ENCODE peak calls at places on chromosomes 6 and 20, in nine cellular contexts. G, V, C, L, P, H, B, J and I are unnamed samples.

GRCh38 chr20:1664911-1665310 is 7.3 kb upstream of the SIRPG start:
- DNase-seq in G (no peak), V (no peak), C (no peak), L (no peak), P (no peak), H (peak), B (peak), J (no peak), I (peak)

GRCh38 chr6:10375391-10375969 is 39.4 kb downstream of the TFAP2A start:
- DNase-seq in G (no peak), V (no peak), C (no peak), L (no peak), P (no peak), H (no peak), B (no peak), J (no peak), I (no peak)

GRCh38 chr6:78749326-78749725 is 118.0 kb upstream of the IRAK1BP1 start:
- DNase-seq in G (no peak), V (no peak), C (no peak), L (no peak), P (no peak), H (no peak), B (no peak), J (no peak), I (no peak)

GRCh38 chr6:139354177-139354576 is 20.3 kb downstream of the CITED2 start:
- DNase-seq in G (no peak), V (no peak), C (no peak), L (no peak), P (no peak), H (no peak), B (no peak), J (no peak), I (no peak)

GRCh38 chr20:18543932-18544331 is 23.3 kb upstream of the SMIM26 start:
- DNase-seq in G (no peak), V (no peak), C (no peak), L (no peak), P (no peak), H (peak), B (no peak), J (no peak), I (no peak)

GRCh38 chr6:40477246-40478126 is 109.7 kb downstream of the LRFN2 start:
- DNase-seq in G (no peak), V (no peak), C (no peak), L (no peak), P (no peak), H (peak), B (peak), J (no peak), I (peak)

GRCh38 chr20:20457392-20458126 is 89.7 kb downstream of the INSM1 start:
- DNase-seq in G (no peak), V (peak), C (no peak), L (no peak), P (no peak), H (no peak), B (no peak), J (no peak), I (no peak)

GRCh38 chr20:43751167-43752050 is 24.6 kb upstream of the GTSF1L start:
- DNase-seq in G (no peak), V (peak), C (no peak), L (no peak), P (peak), H (peak), B (no peak), J (no peak), I (no peak)

GRCh38 chr20:16518068-16518783 is 55.0 kb downstream of the KIF16B start:
- DNase-seq in G (no peak), V (peak), C (peak), L (no peak), P (no peak), H (peak), B (no peak), J (no peak), I (peak)

GRCh38 chr6:11241793-11242201 is 9.3 kb upstream of the NEDD9 start:
- DNase-seq in G (peak), V (peak), C (peak), L (peak), P (no peak), H (peak), B (no peak), J (no peak), I (no peak)

GRCh38 chr6:119077643-119078448 is 618 bp downstream of the FAM184A start:
- DNase-seq in G (no peak), V (peak), C (peak), L (peak), P (peak), H (peak), B (peak), J (no peak), I (peak)

GRCh38 chr20:63955281-63955845 is 853 bp downstream of the UCKL1 start:
- DNase-seq in G (no peak), V (peak), C (no peak), L (no peak), P (no peak), H (peak), B (no peak), J (peak), I (peak)

GRCh38 chr6:41013473-41014153 is 25.4 kb downstream of the UNC5CL start:
- DNase-seq in G (no peak), V (no peak), C (no peak), L (no peak), P (no peak), H (no peak), B (no peak), J (no peak), I (no peak)

GRCh38 chr20:14454296-14454695 is 116.9 kb upstream of the FLRT3 start:
- DNase-seq in G (no peak), V (peak), C (no peak), L (no peak), P (no peak), H (no peak), B (no peak), J (no peak), I (no peak)

GRCh38 chr20:35404614-35405259 is 7.0 kb downstream of the UQCC1 start:
- DNase-seq in G (no peak), V (no peak), C (no peak), L (no peak), P (peak), H (no peak), B (no peak), J (no peak), I (no peak)

DNA sequence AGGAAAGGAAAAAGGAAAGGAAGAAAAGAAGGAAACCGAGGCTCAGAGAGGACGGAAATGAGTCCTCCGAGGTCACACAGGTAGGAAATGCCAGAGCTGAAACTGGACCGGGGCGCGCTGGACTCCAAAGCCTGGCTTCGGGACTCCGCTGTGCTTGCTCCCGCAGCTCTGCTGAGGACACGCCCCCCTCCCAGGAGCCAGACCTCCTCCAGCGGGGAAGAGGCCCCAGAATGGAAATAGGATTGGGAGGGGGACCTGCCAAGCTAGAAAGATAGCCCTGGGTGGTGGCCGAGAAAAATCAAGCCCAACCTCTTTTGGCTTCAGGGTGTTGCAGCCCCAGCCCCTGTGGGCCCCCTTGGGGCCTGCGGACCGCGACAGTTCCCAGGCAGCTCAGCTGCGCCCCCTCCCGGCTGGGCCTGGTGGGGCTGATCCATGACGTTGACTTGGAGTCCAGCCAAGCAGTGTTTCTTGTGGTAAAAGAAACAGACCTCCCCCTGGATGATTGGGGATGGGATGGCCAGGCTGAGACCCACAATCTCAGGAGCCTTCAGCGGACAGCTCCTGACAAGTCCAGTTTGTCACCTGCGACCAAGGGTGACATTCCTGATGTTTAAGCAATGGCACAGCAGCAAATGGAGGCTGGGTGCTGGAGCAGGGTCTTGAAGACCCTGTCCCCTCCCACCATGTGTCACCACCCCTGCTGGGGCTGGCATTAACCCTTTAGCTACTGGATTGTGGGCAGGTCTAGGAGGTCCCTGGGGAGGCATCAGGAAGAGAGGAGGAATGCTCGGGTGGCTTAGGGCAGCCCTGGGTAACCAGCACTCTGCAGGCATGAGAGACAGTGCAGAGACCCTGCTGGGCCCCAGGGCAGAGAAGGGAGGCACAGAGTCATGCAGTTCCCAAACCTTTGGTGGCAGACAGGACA is 55.4 kb downstream of the RIPOR3 start:
- DNase-seq in G (no peak), V (peak), C (peak), L (peak), P (peak), H (peak), B (peak), J (peak), I (peak)
- H3K4me3 ChIP-seq in G (no peak), V (no peak), C (no peak), L (no peak), P (no peak), H (peak), B (no peak), J (no peak), I (no peak)

GRCh38 chr6:49522710-49523593 is 23.2 kb downstream of the GLYATL3 start:
- DNase-seq in G (no peak), V (no peak), C (no peak), L (no peak), P (no peak), H (peak), B (no peak), J (no peak), I (no peak)
- H3K27ac ChIP-seq in G (no peak), V (no peak), C (no peak), L (no peak), P (no peak), H (peak), B (no peak), J (no peak), I (no peak)

DNA sequence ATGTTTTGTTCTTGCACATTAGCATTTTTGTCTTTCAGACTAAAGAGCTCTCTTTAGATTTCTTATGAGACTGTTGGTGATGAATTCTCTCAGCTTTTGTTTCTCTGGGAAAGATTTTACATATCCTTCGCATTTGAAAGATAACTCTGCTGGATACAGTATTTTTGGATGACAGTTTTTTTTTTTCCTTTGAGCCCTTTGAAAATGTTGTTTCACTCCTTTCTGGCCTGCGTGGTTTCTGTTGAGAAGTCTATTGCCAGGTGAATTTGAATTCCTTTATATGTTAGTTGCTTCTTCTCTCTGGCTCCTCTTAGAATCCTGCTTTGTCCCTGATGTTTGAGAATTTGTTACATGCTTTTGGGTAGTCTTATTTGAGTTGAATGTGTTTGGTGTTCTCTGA is 22.2 kb upstream of the KIAA1586 start:
- DNase-seq in G (no peak), V (no peak), C (no peak), L (no peak), P (no peak), H (no peak), B (no peak), J (no peak), I (no peak)
- H3K4me3 ChIP-seq in G (no peak), V (no peak), C (no peak), L (no peak), P (no peak), H (no peak), B (no peak), J (no peak), I (no peak)

GRCh38 chr6:36873612-36874011 is 991 bp downstream of the PPIL1 start:
- DNase-seq in G (no peak), V (no peak), C (no peak), L (no peak), P (peak), H (no peak), B (no peak), J (no peak), I (peak)
- H3K27ac ChIP-seq in G (no peak), V (peak), C (no peak), L (no peak), P (no peak), H (no peak), B (peak), J (peak), I (no peak)

DNA sequence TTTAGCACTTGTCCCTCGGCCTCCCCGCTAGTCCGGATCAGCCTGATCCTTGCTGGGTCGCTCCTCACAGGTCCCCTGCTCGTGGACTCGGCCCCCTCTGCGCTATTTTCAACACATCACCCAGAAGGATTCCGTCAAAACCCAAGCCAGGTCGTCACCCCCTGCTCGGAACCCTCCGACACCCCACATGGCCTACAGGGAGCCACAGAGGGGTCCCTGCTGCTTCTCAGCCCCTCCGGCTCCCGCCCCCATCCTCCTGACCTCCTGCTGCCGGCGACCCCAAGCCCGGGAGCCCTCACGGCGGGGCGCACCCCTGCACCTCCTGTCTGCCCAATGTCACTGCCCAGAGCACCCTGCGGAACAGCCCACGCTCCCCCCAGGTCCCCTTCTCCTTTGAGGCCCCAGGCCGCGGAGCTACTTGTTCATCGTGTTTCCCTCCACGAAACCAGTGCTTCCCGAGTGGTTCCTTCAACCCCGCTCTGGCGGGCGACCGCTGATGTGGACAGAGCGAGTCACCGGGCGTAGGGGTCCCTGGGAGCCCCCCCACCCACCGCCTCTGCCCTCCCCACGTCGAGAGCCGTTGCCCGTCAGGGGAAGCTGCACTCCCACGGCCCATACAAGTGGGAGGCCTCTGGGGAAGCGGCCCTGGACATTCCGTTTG is 638 bp upstream of the MYL9 start:
- DNase-seq in G (no peak), V (no peak), C (peak), L (peak), P (no peak), H (no peak), B (no peak), J (peak), I (no peak)
- H3K4me3 ChIP-seq in G (peak), V (no peak), C (no peak), L (peak), P (no peak), H (peak), B (no peak), J (peak), I (no peak)

GRCh38 chr6:18432180-18432579 is 45.0 kb downstream of the RNF144B start:
- DNase-seq in G (no peak), V (peak), C (no peak), L (no peak), P (no peak), H (no peak), B (no peak), J (no peak), I (no peak)
- H3K27ac ChIP-seq in G (no peak), V (no peak), C (no peak), L (no peak), P (no peak), H (peak), B (no peak), J (peak), I (no peak)

GRCh38 chr20:62603907-62604785 is 38.2 kb upstream of the SLCO4A1 start:
- DNase-seq in G (no peak), V (no peak), C (no peak), L (no peak), P (no peak), H (no peak), B (no peak), J (no peak), I (no peak)
- H3K4me3 ChIP-seq in G (no peak), V (no peak), C (no peak), L (no peak), P (no peak), H (no peak), B (no peak), J (no peak), I (no peak)

DNA sequence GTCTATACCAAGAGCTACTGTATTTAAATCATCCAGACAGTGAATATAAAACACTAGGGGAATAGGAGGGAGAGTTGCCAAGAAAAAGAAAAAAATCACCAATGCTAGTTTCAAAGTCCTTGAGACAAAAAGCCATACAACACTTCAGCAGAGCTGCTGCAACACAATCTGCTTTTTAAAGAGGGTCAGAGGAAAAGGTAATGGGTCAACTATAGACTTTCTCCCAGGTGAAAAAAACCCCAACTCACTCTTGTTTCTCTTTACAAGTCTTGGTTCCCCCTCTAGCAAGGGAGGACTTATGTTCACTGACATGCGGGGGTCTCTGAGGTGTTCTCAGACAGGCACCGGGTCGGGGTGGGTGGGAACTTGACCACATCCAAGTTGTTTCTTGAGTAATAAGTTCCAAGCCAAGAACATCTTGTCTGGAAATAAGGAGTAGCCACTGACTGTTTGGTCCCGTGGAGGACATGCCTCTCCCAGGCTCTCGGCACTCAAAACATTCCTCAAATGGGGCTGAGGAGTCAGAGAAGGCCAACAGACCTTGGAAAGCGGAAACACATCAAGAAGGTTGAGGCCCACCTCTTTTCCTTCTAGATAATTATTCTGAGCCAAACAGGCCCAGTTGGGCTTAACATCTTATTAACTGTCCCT is 47.7 kb downstream of the GJA10 start:
- DNase-seq in G (no peak), V (no peak), C (no peak), L (no peak), P (no peak), H (no peak), B (no peak), J (no peak), I (no peak)
- H3K27ac ChIP-seq in G (peak), V (no peak), C (no peak), L (no peak), P (no peak), H (no peak), B (no peak), J (no peak), I (no peak)

GRCh38 chr6:52995913-52996685 is 1.0 kb upstream of the GSTA4 start:
- DNase-seq in G (no peak), V (peak), C (peak), L (no peak), P (peak), H (peak), B (peak), J (no peak), I (no peak)
- H3K4me3 ChIP-seq in G (peak), V (no peak), C (no peak), L (no peak), P (peak), H (peak), B (peak), J (no peak), I (peak)